ENCODE peak calls at places on chromosome 10, in five cellular contexts. One of them, this sample, is unnamed.

GRCh38 chr10:69382382-69383117 is 34.2 kb downstream of the TACR2 start:
- DNase-seq in K562: no peak
- DNase-seq in sigmoid colon: no peak
- DNase-seq in transverse colon: no peak
- DNase-seq in stomach: no peak
- DNase-seq in this sample: no peak

GRCh38 chr10:122062831-122063674 is 74.1 kb downstream of the TACC2 start:
- DNase-seq in K562: peak; percentile 65
- DNase-seq in sigmoid colon: peak; percentile 97
- DNase-seq in transverse colon: peak; percentile 89
- DNase-seq in stomach: peak; percentile 88
- DNase-seq in this sample: peak; percentile 56

GRCh38 chr10:106424981-106425380 is 739.5 kb downstream of the SORCS1 start:
- DNase-seq in K562: no peak
- DNase-seq in sigmoid colon: no peak
- DNase-seq in transverse colon: no peak
- DNase-seq in stomach: no peak
- DNase-seq in this sample: no peak

GRCh38 chr10:85967594-85967993 is 399.0 kb downstream of the GRID1 start:
- DNase-seq in K562: no peak
- DNase-seq in sigmoid colon: no peak
- DNase-seq in transverse colon: no peak
- DNase-seq in stomach: no peak
- DNase-seq in this sample: no peak

GRCh38 chr10:93464826-93465388 is 17.2 kb downstream of the MYOF start:
- DNase-seq in K562: no peak
- DNase-seq in sigmoid colon: no peak
- DNase-seq in transverse colon: no peak
- DNase-seq in stomach: no peak
- DNase-seq in this sample: no peak

GRCh38 chr10:106711313-106711906 is 453.1 kb downstream of the SORCS1 start:
- DNase-seq in K562: peak; percentile 74
- DNase-seq in sigmoid colon: no peak
- DNase-seq in transverse colon: peak; percentile 51
- DNase-seq in stomach: peak; percentile 36
- DNase-seq in this sample: no peak

GRCh38 chr10:85105614-85106013 is 777.2 kb downstream of the CCSER2 start:
- DNase-seq in K562: no peak
- DNase-seq in sigmoid colon: no peak
- DNase-seq in transverse colon: no peak
- DNase-seq in stomach: no peak
- DNase-seq in this sample: no peak

GRCh38 chr10:33134011-33134751 is 176.2 kb upstream of the ITGB1 start:
- DNase-seq in K562: no peak
- DNase-seq in sigmoid colon: peak; percentile 74
- DNase-seq in transverse colon: peak; percentile 72
- DNase-seq in stomach: no peak
- DNase-seq in this sample: no peak

GRCh38 chr10:118912961-118913360 is 116.6 kb upstream of the NANOS1 start:
- DNase-seq in K562: no peak
- DNase-seq in sigmoid colon: no peak
- DNase-seq in transverse colon: no peak
- DNase-seq in stomach: no peak
- DNase-seq in this sample: no peak

GRCh38 chr10:109770000-109770399 is 153.3 kb downstream of the XPNPEP1 start:
- DNase-seq in K562: no peak
- DNase-seq in sigmoid colon: no peak
- DNase-seq in transverse colon: no peak
- DNase-seq in stomach: no peak
- DNase-seq in this sample: no peak

GRCh38 chr10:1754506-1755177 is 17.3 kb upstream of the ADARB2 start:
- DNase-seq in K562: no peak
- DNase-seq in sigmoid colon: no peak
- DNase-seq in transverse colon: no peak
- DNase-seq in stomach: no peak
- DNase-seq in this sample: no peak

GRCh38 chr10:69043931-69044531 is 43.9 kb upstream of the SRGN start:
- DNase-seq in K562: no peak
- DNase-seq in sigmoid colon: no peak
- DNase-seq in transverse colon: no peak
- DNase-seq in stomach: no peak
- DNase-seq in this sample: no peak

GRCh38 chr10:89167915-89168314 is 39.2 kb downstream of the CH25H start:
- DNase-seq in K562: no peak
- DNase-seq in sigmoid colon: no peak
- DNase-seq in transverse colon: no peak
- DNase-seq in stomach: no peak
- DNase-seq in this sample: no peak

GRCh38 chr10:87551324-87551723 is 46.6 kb downstream of the MINPP1 start:
- DNase-seq in K562: no peak
- DNase-seq in sigmoid colon: no peak
- DNase-seq in transverse colon: no peak
- DNase-seq in stomach: no peak
- DNase-seq in this sample: no peak

GRCh38 chr10:123250640-123251039 is 96.4 kb downstream of the BUB3 start:
- DNase-seq in K562: no peak
- DNase-seq in sigmoid colon: no peak
- DNase-seq in transverse colon: no peak
- DNase-seq in stomach: no peak
- DNase-seq in this sample: no peak

GRCh38 chr10:128848807-128849206 is 618.2 kb upstream of the MGMT start:
- DNase-seq in K562: no peak
- DNase-seq in sigmoid colon: no peak
- DNase-seq in transverse colon: no peak
- DNase-seq in stomach: no peak
- DNase-seq in this sample: no peak

GRCh38 chr10:100009793-100010676 is at the start of gene DNMBP:
- DNase-seq in K562: peak; percentile 90
- DNase-seq in sigmoid colon: peak; percentile 91
- DNase-seq in transverse colon: peak; percentile 86
- DNase-seq in stomach: peak; percentile 83
- DNase-seq in this sample: peak; percentile 97

GRCh38 chr10:103276941-103277712 is at the start of gene INA:
- DNase-seq in K562: no peak
- DNase-seq in sigmoid colon: no peak
- DNase-seq in transverse colon: no peak
- DNase-seq in stomach: no peak
- DNase-seq in this sample: no peak

GRCh38 chr10:133258066-133258817 is 18.4 kb downstream of the ADAM8 start:
- DNase-seq in K562: no peak
- DNase-seq in sigmoid colon: no peak
- DNase-seq in transverse colon: peak; percentile 67
- DNase-seq in stomach: peak; percentile 92
- DNase-seq in this sample: peak; percentile 90

GRCh38 chr10:65818990-65819389 is 1106.8 kb upstream of the LRRTM3 start:
- DNase-seq in K562: no peak
- DNase-seq in sigmoid colon: no peak
- DNase-seq in transverse colon: no peak
- DNase-seq in stomach: no peak
- DNase-seq in this sample: no peak

GRCh38 chr10:63103971-63104409 is 29.1 kb upstream of the NRBF2 start:
- DNase-seq in K562: peak; percentile 23
- DNase-seq in sigmoid colon: no peak
- DNase-seq in transverse colon: no peak
- DNase-seq in stomach: no peak
- DNase-seq in this sample: no peak

GRCh38 chr10:123565691-123566660 is 100.2 kb upstream of the GPR26 start:
- DNase-seq in K562: no peak
- DNase-seq in sigmoid colon: peak; percentile 21
- DNase-seq in transverse colon: no peak
- DNase-seq in stomach: no peak
- DNase-seq in this sample: no peak

GRCh38 chr10:116995648-116996047 is 9.3 kb downstream of the SHTN1 start:
- DNase-seq in K562: no peak
- DNase-seq in sigmoid colon: no peak
- DNase-seq in transverse colon: no peak
- DNase-seq in stomach: no peak
- DNase-seq in this sample: no peak

GRCh38 chr10:17877121-17877520 is 68.0 kb downstream of the MRC1 start:
- DNase-seq in K562: no peak
- DNase-seq in sigmoid colon: no peak
- DNase-seq in transverse colon: no peak
- DNase-seq in stomach: no peak
- DNase-seq in this sample: no peak

GRCh38 chr10:43229208-43230061 is 37.4 kb downstream of the RASGEF1A start:
- DNase-seq in K562: peak; percentile 47
- DNase-seq in sigmoid colon: peak; percentile 53
- DNase-seq in transverse colon: peak; percentile 24
- DNase-seq in stomach: no peak
- DNase-seq in this sample: peak; percentile 88

GRCh38 chr10:56622335-56622973 is 261.4 kb upstream of the ZWINT start:
- DNase-seq in K562: no peak
- DNase-seq in sigmoid colon: no peak
- DNase-seq in transverse colon: no peak
- DNase-seq in stomach: no peak
- DNase-seq in this sample: no peak

GRCh38 chr10:35821339-35821911 is 179.3 kb upstream of the FZD8 start:
- DNase-seq in K562: no peak
- DNase-seq in sigmoid colon: no peak
- DNase-seq in transverse colon: no peak
- DNase-seq in stomach: no peak
- DNase-seq in this sample: no peak

GRCh38 chr10:21920633-21921032 is 82.9 kb downstream of the DNAJC1 start:
- DNase-seq in K562: no peak
- DNase-seq in sigmoid colon: no peak
- DNase-seq in transverse colon: no peak
- DNase-seq in stomach: no peak
- DNase-seq in this sample: no peak

GRCh38 chr10:101723176-101723575 is 28.2 kb upstream of the FBXW4 start:
- DNase-seq in K562: no peak
- DNase-seq in sigmoid colon: no peak
- DNase-seq in transverse colon: no peak
- DNase-seq in stomach: no peak
- DNase-seq in this sample: no peak

GRCh38 chr10:77889277-77889903 is 37.2 kb downstream of the DLG5 start:
- DNase-seq in K562: peak; percentile 59
- DNase-seq in sigmoid colon: no peak
- DNase-seq in transverse colon: peak; percentile 74
- DNase-seq in stomach: peak; percentile 89
- DNase-seq in this sample: no peak

GRCh38 chr10:16965740-16966447 is 148.7 kb upstream of the RSU1 start:
- DNase-seq in K562: no peak
- DNase-seq in sigmoid colon: peak; percentile 73
- DNase-seq in transverse colon: peak; percentile 21
- DNase-seq in stomach: no peak
- DNase-seq in this sample: no peak

DNA sequence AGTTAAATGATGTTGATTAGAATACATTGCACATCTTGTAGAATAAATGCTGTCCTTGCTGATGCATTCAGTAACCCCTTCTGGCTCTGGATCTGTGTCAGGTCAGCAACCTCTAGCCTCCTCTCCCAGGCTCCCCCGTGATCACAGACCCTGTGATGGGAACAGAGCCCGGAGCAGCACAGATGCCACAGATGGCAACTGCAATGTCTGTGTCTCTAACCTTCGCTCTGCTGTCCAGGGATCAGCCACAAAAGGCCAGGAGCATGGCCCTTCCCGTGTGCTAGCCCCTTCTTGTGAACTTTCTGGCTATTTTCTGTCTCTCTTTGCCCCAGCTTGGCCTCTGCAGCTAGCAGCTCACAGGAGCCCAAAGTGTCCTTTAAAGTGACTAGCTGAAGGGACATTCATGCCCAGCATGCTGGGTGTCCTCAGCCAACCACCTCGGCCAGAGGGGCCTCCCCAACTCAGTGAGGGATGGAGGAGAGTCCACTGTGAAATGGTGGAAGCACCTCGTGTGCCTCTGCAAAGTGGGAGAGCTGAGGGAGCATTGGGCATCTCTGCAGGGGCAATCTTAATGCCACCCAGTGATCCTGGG is 167.0 kb upstream of the TCERG1L start:
- DNase-seq in K562: no peak
- DNase-seq in sigmoid colon: no peak
- DNase-seq in transverse colon: no peak
- DNase-seq in stomach: no peak
- DNase-seq in this sample: no peak
- TF ChIP-seq POLR2AphosphoS5 in K562: no peak
- TF ChIP-seq POLR2AphosphoS5 in sigmoid colon: no peak
- TF ChIP-seq POLR2AphosphoS5 in transverse colon: no peak
- TF ChIP-seq POLR2AphosphoS5 in stomach: no peak
- TF ChIP-seq POLR2AphosphoS5 in this sample: no peak

GRCh38 chr10:72260588-72261322 is 13.0 kb upstream of the DDIT4 start:
- DNase-seq in K562: peak; percentile 100
- DNase-seq in sigmoid colon: peak; percentile 93
- DNase-seq in transverse colon: peak; percentile 90
- DNase-seq in stomach: peak; percentile 83
- DNase-seq in this sample: peak; percentile 97
- TF ChIP-seq POLR2A in K562: peak; percentile 73
- TF ChIP-seq POLR2A in sigmoid colon: peak; percentile 51
- TF ChIP-seq POLR2A in transverse colon: peak; percentile 29
- TF ChIP-seq POLR2A in stomach: no peak
- TF ChIP-seq POLR2A in this sample: no peak

DNA sequence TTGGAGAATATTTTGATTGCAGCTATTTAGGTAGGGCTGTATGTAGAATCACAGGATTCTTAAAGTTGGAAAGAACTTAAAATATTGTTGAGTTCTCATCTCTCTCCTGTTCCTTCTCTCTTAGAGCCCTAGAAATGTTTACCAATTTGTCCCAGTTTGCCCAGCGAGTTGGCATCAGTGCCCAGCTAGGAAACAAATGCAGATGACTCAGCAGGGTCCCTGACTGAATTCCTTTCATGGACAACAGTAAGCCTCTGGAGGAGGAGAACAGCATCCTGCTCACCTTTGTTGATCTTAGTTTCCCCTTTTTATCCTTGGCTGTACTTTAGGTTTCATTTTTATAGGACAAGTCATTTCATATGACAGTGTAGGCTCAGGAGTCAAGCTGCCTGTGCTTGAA is 89.3 kb downstream of the SEC23IP start:
- DNase-seq in K562: no peak
- DNase-seq in sigmoid colon: no peak
- DNase-seq in transverse colon: no peak
- DNase-seq in stomach: no peak
- DNase-seq in this sample: no peak
- TF ChIP-seq POLR2AphosphoS5 in K562: no peak
- TF ChIP-seq POLR2AphosphoS5 in sigmoid colon: no peak
- TF ChIP-seq POLR2AphosphoS5 in transverse colon: no peak
- TF ChIP-seq POLR2AphosphoS5 in stomach: no peak
- TF ChIP-seq POLR2AphosphoS5 in this sample: no peak

DNA sequence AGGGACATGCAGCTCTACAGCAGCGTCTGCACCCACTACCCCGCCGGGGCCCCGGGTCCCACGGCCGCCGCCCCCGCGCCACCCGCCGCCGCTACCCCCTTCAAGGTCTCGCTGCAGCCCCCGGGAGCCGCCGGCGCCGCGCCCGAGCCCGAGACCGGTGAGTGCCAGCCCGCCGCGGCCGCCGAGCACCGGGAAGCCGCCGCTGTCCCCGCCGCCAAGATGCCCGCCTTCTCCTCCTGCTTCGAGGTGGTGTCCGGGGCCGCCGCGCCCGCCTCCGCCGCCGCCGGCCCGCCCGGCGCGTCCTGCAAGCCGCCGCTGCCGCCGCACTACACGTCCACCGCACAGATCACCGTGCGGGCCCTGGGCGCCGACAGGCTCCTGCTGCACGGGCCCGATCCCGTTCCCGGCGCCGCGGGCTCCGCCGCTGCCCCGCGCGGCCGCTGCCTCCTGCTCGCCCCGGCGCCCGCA is 611 bp downstream of the OTUD1 start:
- DNase-seq in K562: peak; percentile 42
- DNase-seq in sigmoid colon: peak; percentile 66
- DNase-seq in transverse colon: no peak
- DNase-seq in stomach: no peak
- DNase-seq in this sample: no peak
- TF ChIP-seq POLR2A in K562: no peak
- TF ChIP-seq POLR2A in sigmoid colon: no peak
- TF ChIP-seq POLR2A in transverse colon: no peak
- TF ChIP-seq POLR2A in stomach: no peak
- TF ChIP-seq POLR2A in this sample: no peak

GRCh38 chr10:95513008-95513589 is 48.1 kb downstream of the SORBS1 start:
- DNase-seq in K562: no peak
- DNase-seq in sigmoid colon: no peak
- DNase-seq in transverse colon: peak; percentile 41
- DNase-seq in stomach: peak; percentile 87
- DNase-seq in this sample: no peak
- TF ChIP-seq POLR2AphosphoS5 in K562: no peak
- TF ChIP-seq POLR2AphosphoS5 in sigmoid colon: no peak
- TF ChIP-seq POLR2AphosphoS5 in transverse colon: no peak
- TF ChIP-seq POLR2AphosphoS5 in stomach: peak; percentile 77
- TF ChIP-seq POLR2AphosphoS5 in this sample: no peak

This sample was measured in spleen.